ENCODE peak calls at places on chromosomes 7 and 10, in nine cellular contexts. One of them, this sample, is unnamed.

GRCh38 chr7:87767827-87768226 is 108.3 kb downstream of the SLC25A40 start:
- DNase-seq in coronary artery: no peak
- DNase-seq in uterus: no peak
- DNase-seq in fibroblast of pulmonary artery: no peak
- DNase-seq in adipocyte: no peak
- DNase-seq in mammary epithelial cell: no peak
- DNase-seq in choroid plexus epithelial cell: no peak
- DNase-seq in retinal pigment epithelial cell: no peak
- DNase-seq in foreskin fibroblast: no peak
- DNase-seq in this sample: no peak

GRCh38 chr10:11799736-11800080 is 23.4 kb upstream of the PROSER2 start:
- DNase-seq in coronary artery: no peak
- DNase-seq in uterus: no peak
- DNase-seq in fibroblast of pulmonary artery: no peak
- DNase-seq in adipocyte: no peak
- DNase-seq in mammary epithelial cell: no peak
- DNase-seq in choroid plexus epithelial cell: no peak
- DNase-seq in retinal pigment epithelial cell: no peak
- DNase-seq in foreskin fibroblast: no peak
- DNase-seq in this sample: no peak

GRCh38 chr10:90738885-90739284 is 119.0 kb downstream of the HTR7 start:
- DNase-seq in coronary artery: no peak
- DNase-seq in uterus: no peak
- DNase-seq in fibroblast of pulmonary artery: peak
- DNase-seq in adipocyte: no peak
- DNase-seq in mammary epithelial cell: no peak
- DNase-seq in choroid plexus epithelial cell: no peak
- DNase-seq in retinal pigment epithelial cell: no peak
- DNase-seq in foreskin fibroblast: peak
- DNase-seq in this sample: no peak

GRCh38 chr7:17371656-17372524 is 73.4 kb downstream of the AHR start:
- DNase-seq in coronary artery: no peak
- DNase-seq in uterus: no peak
- DNase-seq in fibroblast of pulmonary artery: peak
- DNase-seq in adipocyte: peak
- DNase-seq in mammary epithelial cell: peak
- DNase-seq in choroid plexus epithelial cell: peak
- DNase-seq in retinal pigment epithelial cell: peak
- DNase-seq in foreskin fibroblast: peak
- DNase-seq in this sample: peak

GRCh38 chr7:93374345-93374940 is 142.3 kb downstream of the VPS50 start:
- DNase-seq in coronary artery: no peak
- DNase-seq in uterus: no peak
- DNase-seq in fibroblast of pulmonary artery: peak
- DNase-seq in adipocyte: peak
- DNase-seq in mammary epithelial cell: peak
- DNase-seq in choroid plexus epithelial cell: peak
- DNase-seq in retinal pigment epithelial cell: peak
- DNase-seq in foreskin fibroblast: peak
- DNase-seq in this sample: peak

GRCh38 chr7:139118803-139119485 is 9.4 kb upstream of the ZC3HAV1 start:
- DNase-seq in coronary artery: no peak
- DNase-seq in uterus: no peak
- DNase-seq in fibroblast of pulmonary artery: peak
- DNase-seq in adipocyte: no peak
- DNase-seq in mammary epithelial cell: no peak
- DNase-seq in choroid plexus epithelial cell: peak
- DNase-seq in retinal pigment epithelial cell: no peak
- DNase-seq in foreskin fibroblast: no peak
- DNase-seq in this sample: no peak

GRCh38 chr7:21063106-21063505 is 276.4 kb upstream of the SP8 start:
- DNase-seq in coronary artery: no peak
- DNase-seq in uterus: no peak
- DNase-seq in fibroblast of pulmonary artery: no peak
- DNase-seq in adipocyte: no peak
- DNase-seq in mammary epithelial cell: no peak
- DNase-seq in choroid plexus epithelial cell: no peak
- DNase-seq in retinal pigment epithelial cell: no peak
- DNase-seq in foreskin fibroblast: no peak
- DNase-seq in this sample: no peak

GRCh38 chr7:100088621-100089457 is at the start of gene COPS6:
- DNase-seq in coronary artery: peak
- DNase-seq in uterus: peak
- DNase-seq in fibroblast of pulmonary artery: peak
- DNase-seq in adipocyte: peak
- DNase-seq in mammary epithelial cell: peak
- DNase-seq in choroid plexus epithelial cell: peak
- DNase-seq in retinal pigment epithelial cell: no peak
- DNase-seq in foreskin fibroblast: peak
- DNase-seq in this sample: peak

GRCh38 chr10:102422586-102423129 is 2.0 kb downstream of the FBXL15 start:
- DNase-seq in coronary artery: peak
- DNase-seq in uterus: no peak
- DNase-seq in fibroblast of pulmonary artery: peak
- DNase-seq in adipocyte: peak
- DNase-seq in mammary epithelial cell: peak
- DNase-seq in choroid plexus epithelial cell: peak
- DNase-seq in retinal pigment epithelial cell: no peak
- DNase-seq in foreskin fibroblast: peak
- DNase-seq in this sample: peak

GRCh38 chr7:98374285-98374680 is 26.6 kb downstream of the BAIAP2L1 start:
- DNase-seq in coronary artery: no peak
- DNase-seq in uterus: no peak
- DNase-seq in fibroblast of pulmonary artery: no peak
- DNase-seq in adipocyte: no peak
- DNase-seq in mammary epithelial cell: no peak
- DNase-seq in choroid plexus epithelial cell: no peak
- DNase-seq in retinal pigment epithelial cell: no peak
- DNase-seq in foreskin fibroblast: no peak
- DNase-seq in this sample: no peak

GRCh38 chr10:33095867-33096479 is 137.9 kb upstream of the ITGB1 start:
- DNase-seq in coronary artery: no peak
- DNase-seq in uterus: no peak
- DNase-seq in fibroblast of pulmonary artery: no peak
- DNase-seq in adipocyte: no peak
- DNase-seq in mammary epithelial cell: no peak
- DNase-seq in choroid plexus epithelial cell: no peak
- DNase-seq in retinal pigment epithelial cell: no peak
- DNase-seq in foreskin fibroblast: no peak
- DNase-seq in this sample: no peak

GRCh38 chr7:118280319-118281012 is 56.0 kb downstream of the ANKRD7 start:
- DNase-seq in coronary artery: no peak
- DNase-seq in uterus: no peak
- DNase-seq in fibroblast of pulmonary artery: no peak
- DNase-seq in adipocyte: no peak
- DNase-seq in mammary epithelial cell: no peak
- DNase-seq in choroid plexus epithelial cell: peak
- DNase-seq in retinal pigment epithelial cell: no peak
- DNase-seq in foreskin fibroblast: no peak
- DNase-seq in this sample: no peak

GRCh38 chr10:27482984-27483956 is 20.8 kb upstream of the RAB18 start:
- DNase-seq in coronary artery: no peak
- DNase-seq in uterus: no peak
- DNase-seq in fibroblast of pulmonary artery: no peak
- DNase-seq in adipocyte: peak
- DNase-seq in mammary epithelial cell: peak
- DNase-seq in choroid plexus epithelial cell: peak
- DNase-seq in retinal pigment epithelial cell: no peak
- DNase-seq in foreskin fibroblast: peak
- DNase-seq in this sample: peak

DNA sequence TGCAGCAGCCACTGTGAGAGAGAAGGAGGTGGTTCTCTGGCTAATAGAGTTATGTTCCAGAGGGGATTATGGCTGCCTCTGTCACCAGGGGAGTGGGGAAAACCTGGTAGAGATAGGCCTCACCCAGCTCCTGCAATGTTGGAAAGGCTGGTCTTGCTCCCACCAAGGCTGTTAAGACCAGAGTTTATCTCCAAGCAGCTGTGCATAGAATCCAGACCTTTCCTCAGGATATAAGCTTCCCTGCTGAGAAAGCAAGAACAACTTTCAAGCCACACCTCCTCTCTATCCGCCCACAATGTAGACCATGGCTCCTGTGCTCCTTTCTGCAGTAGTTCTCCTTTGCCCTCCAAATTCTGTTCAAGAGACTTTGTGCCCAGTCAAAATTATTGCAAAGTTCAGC is 1375.4 kb downstream of the REEP3 start:
- DNase-seq in coronary artery: no peak
- DNase-seq in uterus: no peak
- DNase-seq in fibroblast of pulmonary artery: no peak
- DNase-seq in adipocyte: no peak
- DNase-seq in mammary epithelial cell: no peak
- DNase-seq in choroid plexus epithelial cell: no peak
- DNase-seq in retinal pigment epithelial cell: no peak
- DNase-seq in foreskin fibroblast: no peak
- DNase-seq in this sample: no peak
- H3K4me3 ChIP-seq in coronary artery: no peak
- H3K4me3 ChIP-seq in uterus: no peak
- H3K4me3 ChIP-seq in fibroblast of pulmonary artery: no peak
- H3K4me3 ChIP-seq in adipocyte: no peak
- H3K4me3 ChIP-seq in mammary epithelial cell: no peak
- H3K4me3 ChIP-seq in choroid plexus epithelial cell: no peak
- H3K4me3 ChIP-seq in retinal pigment epithelial cell: no peak
- H3K4me3 ChIP-seq in foreskin fibroblast: no peak
- H3K4me3 ChIP-seq in this sample: no peak

GRCh38 chr10:49691588-49691987 is 12.1 kb downstream of the C10orf53 start:
- DNase-seq in coronary artery: no peak
- DNase-seq in uterus: no peak
- DNase-seq in fibroblast of pulmonary artery: no peak
- DNase-seq in adipocyte: no peak
- DNase-seq in mammary epithelial cell: no peak
- DNase-seq in choroid plexus epithelial cell: no peak
- DNase-seq in retinal pigment epithelial cell: no peak
- DNase-seq in foreskin fibroblast: no peak
- DNase-seq in this sample: no peak

GRCh38 chr10:49690673-49691356 is 11.4 kb downstream of the C10orf53 start:
- DNase-seq in coronary artery: no peak
- DNase-seq in uterus: no peak
- DNase-seq in fibroblast of pulmonary artery: no peak
- DNase-seq in adipocyte: peak
- DNase-seq in mammary epithelial cell: no peak
- DNase-seq in choroid plexus epithelial cell: peak
- DNase-seq in retinal pigment epithelial cell: no peak
- DNase-seq in foreskin fibroblast: peak
- DNase-seq in this sample: peak

GRCh38 chr10:49689882-49690510 is 10.5 kb downstream of the C10orf53 start:
- DNase-seq in coronary artery: no peak
- DNase-seq in uterus: no peak
- DNase-seq in fibroblast of pulmonary artery: no peak
- DNase-seq in adipocyte: no peak
- DNase-seq in mammary epithelial cell: no peak
- DNase-seq in choroid plexus epithelial cell: no peak
- DNase-seq in retinal pigment epithelial cell: no peak
- DNase-seq in foreskin fibroblast: no peak
- DNase-seq in this sample: no peak

GRCh38 chr10:49686651-49687050 is 7.2 kb downstream of the C10orf53 start:
- DNase-seq in coronary artery: no peak
- DNase-seq in uterus: no peak
- DNase-seq in fibroblast of pulmonary artery: no peak
- DNase-seq in adipocyte: no peak
- DNase-seq in mammary epithelial cell: no peak
- DNase-seq in choroid plexus epithelial cell: no peak
- DNase-seq in retinal pigment epithelial cell: no peak
- DNase-seq in foreskin fibroblast: no peak
- DNase-seq in this sample: no peak

GRCh38 chr10:49688920-49689319 is 9.5 kb downstream of the C10orf53 start:
- DNase-seq in coronary artery: no peak
- DNase-seq in uterus: no peak
- DNase-seq in fibroblast of pulmonary artery: no peak
- DNase-seq in adipocyte: no peak
- DNase-seq in mammary epithelial cell: no peak
- DNase-seq in choroid plexus epithelial cell: no peak
- DNase-seq in retinal pigment epithelial cell: no peak
- DNase-seq in foreskin fibroblast: no peak
- DNase-seq in this sample: no peak
- H3K4me3 ChIP-seq in coronary artery: no peak
- H3K4me3 ChIP-seq in uterus: no peak
- H3K4me3 ChIP-seq in fibroblast of pulmonary artery: no peak
- H3K4me3 ChIP-seq in adipocyte: no peak
- H3K4me3 ChIP-seq in mammary epithelial cell: no peak
- H3K4me3 ChIP-seq in choroid plexus epithelial cell: no peak
- H3K4me3 ChIP-seq in retinal pigment epithelial cell: no peak
- H3K4me3 ChIP-seq in foreskin fibroblast: no peak
- H3K4me3 ChIP-seq in this sample: no peak

DNA sequence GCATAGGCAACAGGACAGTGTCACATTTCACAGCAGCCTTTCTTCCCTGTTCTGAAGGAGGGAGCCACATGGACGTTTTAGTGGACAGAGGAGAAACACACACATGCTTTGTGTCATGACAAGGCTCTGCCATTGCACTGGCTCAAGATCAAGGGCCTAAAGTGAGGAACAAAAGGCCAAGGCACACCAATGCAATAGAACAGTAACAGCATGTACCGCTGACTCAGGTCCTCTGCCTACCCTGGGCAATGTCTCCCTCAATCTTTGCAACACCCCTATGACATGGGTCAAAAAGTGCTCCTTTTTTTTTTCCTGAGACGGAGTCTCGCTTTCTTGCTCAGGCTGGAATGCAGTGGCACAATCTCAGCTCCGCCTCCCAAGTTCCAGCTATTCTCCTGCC is 57.8 kb upstream of the SDK1 start:
- DNase-seq in coronary artery: no peak
- DNase-seq in uterus: no peak
- DNase-seq in fibroblast of pulmonary artery: no peak
- DNase-seq in adipocyte: no peak
- DNase-seq in mammary epithelial cell: no peak
- DNase-seq in choroid plexus epithelial cell: no peak
- DNase-seq in retinal pigment epithelial cell: no peak
- DNase-seq in foreskin fibroblast: peak
- DNase-seq in this sample: no peak
- H3K4me3 ChIP-seq in coronary artery: no peak
- H3K4me3 ChIP-seq in uterus: no peak
- H3K4me3 ChIP-seq in fibroblast of pulmonary artery: no peak
- H3K4me3 ChIP-seq in adipocyte: no peak
- H3K4me3 ChIP-seq in mammary epithelial cell: no peak
- H3K4me3 ChIP-seq in choroid plexus epithelial cell: no peak
- H3K4me3 ChIP-seq in retinal pigment epithelial cell: no peak
- H3K4me3 ChIP-seq in foreskin fibroblast: no peak
- H3K4me3 ChIP-seq in this sample: no peak

DNA sequence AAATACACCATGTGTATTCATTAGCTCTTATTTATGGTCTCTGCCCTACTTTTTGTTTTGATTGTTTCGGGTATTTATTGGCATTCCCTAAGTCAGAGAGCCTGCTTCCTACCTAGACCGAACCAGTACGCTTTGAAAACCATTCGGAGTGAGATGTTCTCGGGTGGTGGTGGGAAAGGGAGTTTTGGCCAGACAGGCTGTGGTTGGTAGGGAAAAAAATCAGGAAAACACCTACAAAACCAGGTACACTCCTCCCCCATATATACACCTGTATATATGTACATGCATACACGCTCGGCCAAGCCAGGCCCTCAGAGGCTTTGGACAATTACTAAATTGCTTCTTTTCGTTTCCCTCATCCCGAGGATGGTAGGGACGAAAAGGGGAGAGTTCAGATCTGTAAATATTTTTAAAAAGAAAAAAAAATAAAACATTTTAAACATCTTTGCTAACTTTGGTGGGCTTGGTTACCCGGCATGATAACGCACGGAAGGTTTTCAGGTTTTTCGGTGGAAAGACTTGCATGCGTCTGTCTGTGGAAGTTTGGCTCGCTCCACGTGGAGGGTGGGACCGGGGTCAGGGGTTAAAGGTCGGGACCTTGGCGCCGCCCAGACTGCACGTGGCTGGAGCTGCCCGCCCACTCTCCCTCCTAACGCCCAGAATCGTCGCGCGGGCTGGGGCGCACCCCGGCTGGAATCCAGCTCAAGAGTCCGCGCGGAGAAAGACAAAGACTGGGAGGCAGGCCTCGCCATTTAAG is 2.5 kb downstream of the HMX2 start:
- DNase-seq in coronary artery: no peak
- DNase-seq in uterus: no peak
- DNase-seq in fibroblast of pulmonary artery: no peak
- DNase-seq in adipocyte: no peak
- DNase-seq in mammary epithelial cell: no peak
- DNase-seq in choroid plexus epithelial cell: no peak
- DNase-seq in retinal pigment epithelial cell: no peak
- DNase-seq in foreskin fibroblast: no peak
- DNase-seq in this sample: no peak
- H3K4me3 ChIP-seq in coronary artery: peak
- H3K4me3 ChIP-seq in uterus: peak
- H3K4me3 ChIP-seq in fibroblast of pulmonary artery: no peak
- H3K4me3 ChIP-seq in adipocyte: peak
- H3K4me3 ChIP-seq in mammary epithelial cell: peak
- H3K4me3 ChIP-seq in choroid plexus epithelial cell: no peak
- H3K4me3 ChIP-seq in retinal pigment epithelial cell: peak
- H3K4me3 ChIP-seq in foreskin fibroblast: peak
- H3K4me3 ChIP-seq in this sample: peak